ENCODE peak calls at places on chromosomes 3 and 15, in four cellular contexts. Z, C, E and R are unnamed samples.

GRCh38 chr3:187640823-187641135 is 29.4 kb downstream of the SST start:
- DNase-seq in C (no peak), E (no peak), Z (no peak), R (no peak)

GRCh38 chr3:164737174-164737573 is 341.1 kb downstream of the SI start:
- DNase-seq in E (no peak), C (no peak), Z (no peak), R (no peak)

GRCh38 chr3:171481011-171481410 is 20.8 kb upstream of the TNIK start:
- DNase-seq in E (no peak), C (no peak), Z (no peak), R (no peak)

GRCh38 chr3:71702131-71703024 is 22.8 kb downstream of the EIF4E3 start:
- DNase-seq in C (no peak), E (no peak), Z (peak), R (no peak)

GRCh38 chr15:52292780-52293392 is 2.7 kb downstream of the MYO5C start:
- DNase-seq in E (no peak), Z (no peak), C (no peak), R (no peak)

GRCh38 chr15:75353604-75354003 is 6.8 kb downstream of the NEIL1 start:
- DNase-seq in C (no peak), E (no peak), Z (no peak), R (no peak)

GRCh38 chr15:80633235-80633634 is 61.9 kb upstream of the ABHD17C start:
- DNase-seq in E (no peak), Z (no peak), C (no peak), R (no peak)

GRCh38 chr3:127307431-127307830 is 19.6 kb upstream of the PRR20G start:
- DNase-seq in C (no peak), Z (no peak), E (no peak), R (no peak)

GRCh38 chr3:96478496-96478895 is 335.9 kb upstream of the EPHA6 start:
- DNase-seq in Z (no peak), C (no peak), E (no peak), R (no peak)

GRCh38 chr3:113243846-113244245 is 32.5 kb downstream of the BOC start:
- DNase-seq in E (no peak), C (no peak), Z (no peak), R (no peak)

GRCh38 chr3:53067571-53067970 is 21.7 kb upstream of the SFMBT1 start:
- DNase-seq in Z (no peak), C (no peak), E (no peak), R (no peak)

GRCh38 chr3:161069441-161070251 is 35.5 kb downstream of the B3GALNT1 start:
- DNase-seq in C (peak), E (no peak), Z (no peak), R (no peak)

GRCh38 chr3:100039075-100039474 is 75.2 kb downstream of the FILIP1L start:
- DNase-seq in C (no peak), Z (no peak), E (no peak), R (no peak)